ENCODE peak calls at places on chromosomes 1 and 21, in four cellular contexts. I, M, H and E are unnamed samples.

GRCh38 chr1:41371630-41372599 is 10.7 kb downstream of the FOXO6 start:
- DNase-seq in I (no peak), M (no peak), H (peak), E (no peak)

GRCh38 chr1:25527226-25527846 is 16.1 kb upstream of the LDLRAP1 start:
- DNase-seq in I (no peak), M (no peak), H (no peak), E (no peak)

GRCh38 chr21:29938968-29939858 is 583 bp downstream of the GRIK1 start:
- DNase-seq in I (no peak), M (no peak), H (peak), E (no peak)

GRCh38 chr1:203039609-203040517 is 13.6 kb downstream of the PPFIA4 start:
- DNase-seq in I (no peak), M (no peak), H (no peak), E (no peak)

GRCh38 chr1:197783510-197783948 is 8.2 kb upstream of the DENND1B start:
- DNase-seq in I (peak), M (no peak), H (no peak), E (no peak)

GRCh38 chr1:112957133-112957812 is 1.3 kb upstream of the SLC16A1 start:
- DNase-seq in I (peak), M (peak), H (no peak), E (no peak)

GRCh38 chr1:221712198-221712684 is 29.6 kb downstream of the DUSP10 start:
- DNase-seq in I (peak), M (peak), H (no peak), E (peak)

GRCh38 chr1:203450541-203451149 is 25.0 kb upstream of the PRELP start:
- DNase-seq in I (no peak), M (no peak), H (no peak), E (no peak)

GRCh38 chr1:204576422-204576821 is 60.2 kb downstream of the MDM4 start:
- DNase-seq in I (no peak), M (no peak), H (no peak), E (no peak)

GRCh38 chr1:47656719-47657685 is 219.2 kb downstream of the FOXD2 start:
- DNase-seq in I (no peak), M (no peak), H (no peak), E (no peak)

GRCh38 chr1:202801169-202801568 is 7.1 kb downstream of the KDM5B start:
- DNase-seq in I (peak), M (no peak), H (no peak), E (no peak)

GRCh38 chr1:197659175-197659574 is 116.1 kb downstream of the DENND1B start:
- DNase-seq in I (no peak), M (no peak), H (no peak), E (no peak)

GRCh38 chr1:56375184-56375837 is 204.1 kb downstream of the PLPP3 start:
- DNase-seq in I (no peak), M (no peak), H (no peak), E (no peak)

GRCh38 chr1:184456189-184456588 is 69.4 kb downstream of the C1orf21 start:
- DNase-seq in I (no peak), M (no peak), H (no peak), E (no peak)

GRCh38 chr1:7341145-7341900 is 429.8 kb upstream of the VAMP3 start:
- DNase-seq in I (no peak), M (no peak), H (no peak), E (no peak)

GRCh38 chr1:212410231-212410825 is 4.4 kb downstream of the PACC1 start:
- DNase-seq in I (no peak), M (no peak), H (no peak), E (no peak)

GRCh38 chr1:245551536-245551935 is 396.8 kb downstream of the KIF26B start:
- DNase-seq in I (no peak), M (no peak), H (no peak), E (no peak)

GRCh38 chr1:924619-925323 is 1.0 kb downstream of the SAMD11 start:
- DNase-seq in I (peak), M (no peak), H (no peak), E (no peak)

GRCh38 chr1:235072096-235072495 is 56.5 kb downstream of the TOMM20 start:
- DNase-seq in I (no peak), M (no peak), H (no peak), E (no peak)

GRCh38 chr1:51331206-51332100 is 1.1 kb upstream of the TTC39A start:
- DNase-seq in I (peak), M (no peak), H (no peak), E (no peak)

GRCh38 chr1:42380617-42381423 is at the start of gene RIMKLA:
- DNase-seq in I (peak), M (peak), H (peak), E (peak)

GRCh38 chr1:238469146-238469601 is 578.5 kb upstream of the ZP4 start:
- DNase-seq in I (no peak), M (no peak), H (no peak), E (no peak)

GRCh38 chr1:51442198-51442597 is 76.9 kb downstream of the EPS15 start:
- DNase-seq in I (no peak), M (no peak), H (no peak), E (no peak)

GRCh38 chr1:230286890-230287269 is 139.3 kb downstream of the PGBD5 start:
- DNase-seq in I (no peak), M (no peak), H (no peak), E (no peak)

GRCh38 chr1:228377664-228378452 is 28.8 kb downstream of the TRIM11 start:
- DNase-seq in I (no peak), M (no peak), H (peak), E (no peak)

GRCh38 chr1:206679738-206680211 is 4.9 kb upstream of the MAPKAPK2 start:
- DNase-seq in I (no peak), M (no peak), H (no peak), E (no peak)

GRCh38 chr1:172449585-172450523 is 6.0 kb upstream of the PIGC start:
- DNase-seq in I (peak), M (no peak), H (peak), E (peak)

GRCh38 chr1:184362876-184363275 is 24.0 kb upstream of the C1orf21 start:
- DNase-seq in I (peak), M (no peak), H (no peak), E (no peak)

GRCh38 chr21:42672699-42673458 is 19.5 kb downstream of the PDE9A start:
- DNase-seq in I (no peak), M (no peak), H (peak), E (no peak)

GRCh38 chr1:31429583-31429982 is 16.6 kb downstream of the SERINC2 start:
- DNase-seq in I (no peak), M (no peak), H (no peak), E (no peak)